ENCODE peak calls at places on chromosomes 3 and 15, in four cellular contexts. L is GM20000, C is EL, I is GM10248. D is an unnamed sample.

GRCh38 chr3:47298439-47298838 is 15.7 kb downstream of the KLHL18 start:
- DNase-seq in C (no peak), L (no peak), I (no peak), D (no peak)

GRCh38 chr15:53985562-53985961 is 7.3 kb downstream of the UNC13C start:
- DNase-seq in C (no peak), L (no peak), I (no peak), D (no peak)

GRCh38 chr3:11077466-11077865 is 76.8 kb upstream of the HRH1 start:
- DNase-seq in L (no peak), C (peak; percentile 46), I (no peak), D (no peak)

GRCh38 chr3:45003859-45004258 is 22.2 kb upstream of the CLEC3B start:
- DNase-seq in C (no peak), I (no peak), L (no peak), D (peak; percentile 73)

GRCh38 chr3:3509665-3510064 is 289.6 kb upstream of the LRRN1 start:
- DNase-seq in C (no peak), I (no peak), L (no peak), D (no peak)

GRCh38 chr3:102089904-102090492 is 240.7 kb downstream of the NFKBIZ start:
- DNase-seq in I (no peak), C (peak; percentile 90), L (no peak), D (peak; percentile 20)

GRCh38 chr3:53009826-53010539 is 35.9 kb downstream of the SFMBT1 start:
- DNase-seq in I (no peak), C (no peak), L (peak; percentile 17), D (no peak)

GRCh38 chr15:67385971-67386370 is 131.4 kb downstream of the IQCH start:
- DNase-seq in L (no peak), I (no peak), C (no peak), D (no peak)

GRCh38 chr3:108241721-108242120 is 19.5 kb upstream of the IFT57 start:
- DNase-seq in L (no peak), I (no peak), C (no peak), D (no peak)

GRCh38 chr3:124636863-124637296 is 93.4 kb upstream of the UMPS start:
- DNase-seq in C (no peak), I (no peak), L (no peak), D (no peak)

GRCh38 chr3:53068176-53068575 is 22.3 kb upstream of the SFMBT1 start:
- DNase-seq in C (no peak), I (no peak), L (no peak), D (no peak)

GRCh38 chr3:153313307-153313945 is 151.4 kb downstream of the RAP2B start:
- DNase-seq in C (peak; percentile 32), L (no peak), I (no peak), D (no peak)

GRCh38 chr3:162719684-162720341 is 1223.2 kb downstream of the OTOL1 start:
- DNase-seq in I (no peak), L (no peak), C (peak; percentile 92), D (peak; percentile 10)

GRCh38 chr3:4674216-4674615 is 181.1 kb downstream of the ITPR1 start:
- DNase-seq in C (peak; percentile 11), I (no peak), L (no peak), D (no peak)